ENCODE peak calls at places on chromosomes 13 and 19, in eight cellular contexts. One of them, this sample, is unnamed.

GRCh38 chr19:14061081-14061749 is 661 bp downstream of the PALM3 start:
- DNase-seq in activated T-cell treated with anti-CD3 and anti-CD28 coated beads, Interleukin-2, amount 50 U/mL, for 72 hours: no peak
- DNase-seq in fibroblast of lung: peak
- DNase-seq in heart right ventricle: no peak
- DNase-seq in stimulated activated CD4-positive, alpha-beta T cell treated with anti-CD3 and anti-CD28 coated beads, Interleukin-15, amount 100 ng/mL, for 24 hours: no peak
- DNase-seq in ACHN: no peak
- DNase-seq in hypothalamus: no peak
- DNase-seq in RPMI7951: no peak
- DNase-seq in this sample: no peak

GRCh38 chr13:112905990-112906641 is 62.9 kb upstream of the MCF2L start:
- DNase-seq in activated T-cell treated with anti-CD3 and anti-CD28 coated beads, Interleukin-2, amount 50 U/mL, for 72 hours: no peak
- DNase-seq in RPMI7951: no peak
- DNase-seq in heart right ventricle: no peak
- DNase-seq in ACHN: no peak
- DNase-seq in stimulated activated CD4-positive, alpha-beta T cell treated with anti-CD3 and anti-CD28 coated beads, Interleukin-15, amount 100 ng/mL, for 24 hours: no peak
- DNase-seq in fibroblast of lung: no peak
- DNase-seq in hypothalamus: no peak
- DNase-seq in this sample: peak

GRCh38 chr19:690203-690602 is 5.0 kb downstream of the PRSS57 start:
- DNase-seq in activated T-cell treated with anti-CD3 and anti-CD28 coated beads, Interleukin-2, amount 50 U/mL, for 72 hours: no peak
- DNase-seq in stimulated activated CD4-positive, alpha-beta T cell treated with anti-CD3 and anti-CD28 coated beads, Interleukin-15, amount 100 ng/mL, for 24 hours: no peak
- DNase-seq in ACHN: no peak
- DNase-seq in RPMI7951: no peak
- DNase-seq in fibroblast of lung: no peak
- DNase-seq in heart right ventricle: peak
- DNase-seq in hypothalamus: no peak
- DNase-seq in this sample: no peak

GRCh38 chr19:54928299-54928698 is 19.0 kb downstream of the NLRP7 start:
- DNase-seq in stimulated activated CD4-positive, alpha-beta T cell treated with anti-CD3 and anti-CD28 coated beads, Interleukin-15, amount 100 ng/mL, for 24 hours: no peak
- DNase-seq in hypothalamus: no peak
- DNase-seq in fibroblast of lung: no peak
- DNase-seq in activated T-cell treated with anti-CD3 and anti-CD28 coated beads, Interleukin-2, amount 50 U/mL, for 72 hours: no peak
- DNase-seq in heart right ventricle: no peak
- DNase-seq in RPMI7951: peak
- DNase-seq in ACHN: peak
- DNase-seq in this sample: no peak

GRCh38 chr13:38979891-38980627 is 10.6 kb downstream of the STOML3 start:
- DNase-seq in activated T-cell treated with anti-CD3 and anti-CD28 coated beads, Interleukin-2, amount 50 U/mL, for 72 hours: no peak
- DNase-seq in hypothalamus: peak
- DNase-seq in fibroblast of lung: no peak
- DNase-seq in ACHN: no peak
- DNase-seq in stimulated activated CD4-positive, alpha-beta T cell treated with anti-CD3 and anti-CD28 coated beads, Interleukin-15, amount 100 ng/mL, for 24 hours: no peak
- DNase-seq in RPMI7951: no peak
- DNase-seq in heart right ventricle: peak
- DNase-seq in this sample: no peak

GRCh38 chr13:79307866-79308298 is 98.2 kb downstream of the RBM26 start:
- DNase-seq in activated T-cell treated with anti-CD3 and anti-CD28 coated beads, Interleukin-2, amount 50 U/mL, for 72 hours: peak
- DNase-seq in fibroblast of lung: peak
- DNase-seq in stimulated activated CD4-positive, alpha-beta T cell treated with anti-CD3 and anti-CD28 coated beads, Interleukin-15, amount 100 ng/mL, for 24 hours: no peak
- DNase-seq in hypothalamus: no peak
- DNase-seq in RPMI7951: peak
- DNase-seq in heart right ventricle: no peak
- DNase-seq in ACHN: no peak
- DNase-seq in this sample: no peak

GRCh38 chr13:23588576-23589141 is 18.4 kb downstream of the TNFRSF19 start:
- DNase-seq in hypothalamus: no peak
- DNase-seq in heart right ventricle: no peak
- DNase-seq in fibroblast of lung: no peak
- DNase-seq in stimulated activated CD4-positive, alpha-beta T cell treated with anti-CD3 and anti-CD28 coated beads, Interleukin-15, amount 100 ng/mL, for 24 hours: no peak
- DNase-seq in RPMI7951: no peak
- DNase-seq in activated T-cell treated with anti-CD3 and anti-CD28 coated beads, Interleukin-2, amount 50 U/mL, for 72 hours: no peak
- DNase-seq in ACHN: no peak
- DNase-seq in this sample: no peak

GRCh38 chr13:114143806-114144605 is 11.6 kb upstream of the RASA3 start:
- DNase-seq in hypothalamus: no peak
- DNase-seq in heart right ventricle: no peak
- DNase-seq in stimulated activated CD4-positive, alpha-beta T cell treated with anti-CD3 and anti-CD28 coated beads, Interleukin-15, amount 100 ng/mL, for 24 hours: peak
- DNase-seq in activated T-cell treated with anti-CD3 and anti-CD28 coated beads, Interleukin-2, amount 50 U/mL, for 72 hours: peak
- DNase-seq in fibroblast of lung: no peak
- DNase-seq in ACHN: no peak
- DNase-seq in RPMI7951: no peak
- DNase-seq in this sample: peak

GRCh38 chr13:98242403-98242802 is 65.3 kb upstream of the RNF113B start:
- DNase-seq in ACHN: no peak
- DNase-seq in stimulated activated CD4-positive, alpha-beta T cell treated with anti-CD3 and anti-CD28 coated beads, Interleukin-15, amount 100 ng/mL, for 24 hours: no peak
- DNase-seq in activated T-cell treated with anti-CD3 and anti-CD28 coated beads, Interleukin-2, amount 50 U/mL, for 72 hours: no peak
- DNase-seq in RPMI7951: no peak
- DNase-seq in fibroblast of lung: no peak
- DNase-seq in heart right ventricle: no peak
- DNase-seq in hypothalamus: no peak
- DNase-seq in this sample: no peak

GRCh38 chr13:90696254-90696653 is 651.2 kb upstream of the MIR17HG start:
- DNase-seq in heart right ventricle: no peak
- DNase-seq in RPMI7951: peak
- DNase-seq in activated T-cell treated with anti-CD3 and anti-CD28 coated beads, Interleukin-2, amount 50 U/mL, for 72 hours: no peak
- DNase-seq in fibroblast of lung: peak
- DNase-seq in stimulated activated CD4-positive, alpha-beta T cell treated with anti-CD3 and anti-CD28 coated beads, Interleukin-15, amount 100 ng/mL, for 24 hours: no peak
- DNase-seq in ACHN: no peak
- DNase-seq in hypothalamus: no peak
- DNase-seq in this sample: no peak

GRCh38 chr13:47117268-47117667 is 220.4 kb upstream of the HTR2A start:
- DNase-seq in ACHN: no peak
- DNase-seq in RPMI7951: peak
- DNase-seq in heart right ventricle: no peak
- DNase-seq in hypothalamus: no peak
- DNase-seq in stimulated activated CD4-positive, alpha-beta T cell treated with anti-CD3 and anti-CD28 coated beads, Interleukin-15, amount 100 ng/mL, for 24 hours: no peak
- DNase-seq in fibroblast of lung: peak
- DNase-seq in activated T-cell treated with anti-CD3 and anti-CD28 coated beads, Interleukin-2, amount 50 U/mL, for 72 hours: no peak
- DNase-seq in this sample: no peak

GRCh38 chr13:54379461-54379860 is 1350.8 kb downstream of the OLFM4 start:
- DNase-seq in stimulated activated CD4-positive, alpha-beta T cell treated with anti-CD3 and anti-CD28 coated beads, Interleukin-15, amount 100 ng/mL, for 24 hours: no peak
- DNase-seq in activated T-cell treated with anti-CD3 and anti-CD28 coated beads, Interleukin-2, amount 50 U/mL, for 72 hours: no peak
- DNase-seq in ACHN: no peak
- DNase-seq in RPMI7951: no peak
- DNase-seq in hypothalamus: no peak
- DNase-seq in fibroblast of lung: no peak
- DNase-seq in heart right ventricle: no peak
- DNase-seq in this sample: no peak

GRCh38 chr13:101292711-101293110 is 123.6 kb downstream of the NALCN start:
- DNase-seq in hypothalamus: no peak
- DNase-seq in activated T-cell treated with anti-CD3 and anti-CD28 coated beads, Interleukin-2, amount 50 U/mL, for 72 hours: no peak
- DNase-seq in ACHN: no peak
- DNase-seq in heart right ventricle: no peak
- DNase-seq in fibroblast of lung: peak
- DNase-seq in RPMI7951: no peak
- DNase-seq in stimulated activated CD4-positive, alpha-beta T cell treated with anti-CD3 and anti-CD28 coated beads, Interleukin-15, amount 100 ng/mL, for 24 hours: no peak
- DNase-seq in this sample: no peak

GRCh38 chr19:1768918-1769644 is 15.8 kb downstream of the ONECUT3 start:
- DNase-seq in hypothalamus: no peak
- DNase-seq in ACHN: no peak
- DNase-seq in RPMI7951: no peak
- DNase-seq in fibroblast of lung: no peak
- DNase-seq in heart right ventricle: no peak
- DNase-seq in activated T-cell treated with anti-CD3 and anti-CD28 coated beads, Interleukin-2, amount 50 U/mL, for 72 hours: no peak
- DNase-seq in stimulated activated CD4-positive, alpha-beta T cell treated with anti-CD3 and anti-CD28 coated beads, Interleukin-15, amount 100 ng/mL, for 24 hours: no peak
- DNase-seq in this sample: no peak